ENCODE peak calls at places on chromosome 15, in four cellular contexts. One of them, this sample, is unnamed. For H3K9me3, the result is how much of the 10 kb centered on the place peaks cover.

GRCh38 chr15:48090666-48091065 is 30.1 kb upstream of the SLC24A5 start:
- DNase-seq in right atrium auricular region: no peak
- DNase-seq in neural progenitor cell: no peak
- DNase-seq in WERI-Rb-1: peak
- DNase-seq in this sample: no peak

GRCh38 chr15:65377976-65378366 is at the start of gene IGDCC3:
- DNase-seq in right atrium auricular region: no peak
- DNase-seq in WERI-Rb-1: peak
- DNase-seq in neural progenitor cell: peak
- DNase-seq in this sample: no peak

GRCh38 chr15:92520914-92521623 is 127.4 kb downstream of the ST8SIA2 start:
- DNase-seq in WERI-Rb-1: no peak
- DNase-seq in right atrium auricular region: no peak
- DNase-seq in neural progenitor cell: no peak
- DNase-seq in this sample: no peak

GRCh38 chr15:66224946-66225345 is 28.6 kb downstream of the MEGF11 start:
- DNase-seq in neural progenitor cell: no peak
- DNase-seq in WERI-Rb-1: no peak
- DNase-seq in right atrium auricular region: no peak
- DNase-seq in this sample: no peak

GRCh38 chr15:41935566-41936020 is 36.8 kb downstream of the EHD4 start:
- DNase-seq in right atrium auricular region: no peak
- DNase-seq in neural progenitor cell: no peak
- DNase-seq in WERI-Rb-1: no peak
- DNase-seq in this sample: no peak

GRCh38 chr15:53808058-53808703 is 48.7 kb upstream of the WDR72 start:
- DNase-seq in WERI-Rb-1: no peak
- DNase-seq in neural progenitor cell: peak
- DNase-seq in right atrium auricular region: no peak
- DNase-seq in this sample: peak

GRCh38 chr15:84915011-84915958 is 30.8 kb downstream of the SLC28A1 start:
- DNase-seq in WERI-Rb-1: peak
- DNase-seq in right atrium auricular region: peak
- DNase-seq in neural progenitor cell: no peak
- DNase-seq in this sample: peak

GRCh38 chr15:81155375-81156218 is 21.5 kb downstream of the CFAP161 start:
- DNase-seq in WERI-Rb-1: peak
- DNase-seq in right atrium auricular region: peak
- DNase-seq in neural progenitor cell: peak
- DNase-seq in this sample: peak

GRCh38 chr15:65558336-65558735 is 28.1 kb downstream of the HACD3 start:
- DNase-seq in neural progenitor cell: no peak
- DNase-seq in WERI-Rb-1: no peak
- DNase-seq in right atrium auricular region: no peak
- DNase-seq in this sample: no peak

GRCh38 chr15:82129769-82130168 is 84.0 kb upstream of the MEX3B start:
- DNase-seq in right atrium auricular region: no peak
- DNase-seq in WERI-Rb-1: no peak
- DNase-seq in neural progenitor cell: no peak
- DNase-seq in this sample: no peak

GRCh38 chr15:63357657-63358161 is 23.9 kb downstream of the CA12 start:
- DNase-seq in right atrium auricular region: no peak
- DNase-seq in neural progenitor cell: no peak
- DNase-seq in WERI-Rb-1: no peak
- DNase-seq in this sample: peak

GRCh38 chr15:39248204-39248603 is 332.7 kb upstream of the THBS1 start:
- DNase-seq in WERI-Rb-1: no peak
- DNase-seq in right atrium auricular region: no peak
- DNase-seq in neural progenitor cell: no peak
- DNase-seq in this sample: no peak

GRCh38 chr15:42364529-42364928 is 5.2 kb downstream of the CAPN3 start:
- DNase-seq in right atrium auricular region: no peak
- DNase-seq in WERI-Rb-1: peak
- DNase-seq in neural progenitor cell: no peak
- DNase-seq in this sample: peak

GRCh38 chr15:61681676-61682075 is 378.6 kb downstream of the VPS13C start:
- DNase-seq in neural progenitor cell: no peak
- DNase-seq in WERI-Rb-1: no peak
- DNase-seq in right atrium auricular region: no peak
- DNase-seq in this sample: no peak

GRCh38 chr15:94119215-94119815 is 112.0 kb upstream of the MCTP2 start:
- DNase-seq in WERI-Rb-1: no peak
- DNase-seq in right atrium auricular region: no peak
- DNase-seq in neural progenitor cell: peak
- DNase-seq in this sample: no peak

GRCh38 chr15:79593119-79593869 is 161.2 kb downstream of the MINAR1 start:
- DNase-seq in WERI-Rb-1: peak
- DNase-seq in right atrium auricular region: no peak
- DNase-seq in neural progenitor cell: peak
- DNase-seq in this sample: no peak

DNA sequence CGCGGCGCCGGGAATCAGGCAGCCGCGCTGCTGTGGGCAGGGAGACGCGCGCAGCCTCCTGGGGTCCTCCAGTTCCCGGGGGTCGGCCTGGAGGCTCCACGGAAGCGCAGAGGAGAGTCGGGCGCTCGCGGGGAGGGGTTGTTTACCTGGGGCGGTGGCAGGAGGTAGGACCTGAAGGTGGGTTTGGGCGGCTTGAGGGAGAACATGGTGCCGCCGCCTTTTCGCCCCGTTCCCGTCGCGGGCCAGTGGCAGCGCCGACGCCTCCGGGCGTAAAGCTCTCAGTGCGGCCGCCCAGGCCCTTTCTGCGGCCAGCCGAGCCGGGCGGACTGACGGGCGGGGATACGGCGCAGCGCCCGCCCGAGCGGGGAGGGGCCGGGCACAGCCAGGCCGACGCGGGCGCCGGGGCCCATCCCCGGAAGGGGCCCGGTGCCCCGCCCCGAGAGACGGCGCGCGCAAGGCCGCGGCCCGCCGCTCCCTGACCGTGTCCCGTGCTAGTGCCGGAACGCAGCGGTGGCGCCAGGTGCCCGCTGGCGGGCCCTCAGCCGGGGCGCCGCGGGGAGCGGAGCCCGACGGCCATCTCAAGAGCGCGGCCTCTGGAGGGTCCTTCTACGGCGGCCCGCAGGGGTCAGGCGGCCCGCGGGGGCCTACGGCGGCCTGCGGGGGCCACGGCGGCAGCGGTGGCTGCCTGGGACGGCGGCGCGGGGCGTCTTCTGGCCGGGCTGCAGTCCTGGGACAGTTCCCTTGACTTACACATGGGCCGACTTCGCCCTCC is at the start of gene MTMR10:
- DNase-seq in neural progenitor cell: peak
- DNase-seq in right atrium auricular region: no peak
- DNase-seq in WERI-Rb-1: peak
- DNase-seq in this sample: peak
- H3K9me3 ChIP-seq in neural progenitor cell: under half
- H3K9me3 ChIP-seq in right atrium auricular region: under half
- H3K9me3 ChIP-seq in WERI-Rb-1: under half
- H3K9me3 ChIP-seq in this sample: under half

GRCh38 chr15:25068696-25069095 is 113.9 kb downstream of the SNRPN start:
- DNase-seq in right atrium auricular region: no peak
- DNase-seq in WERI-Rb-1: no peak
- DNase-seq in neural progenitor cell: no peak
- DNase-seq in this sample: no peak
- H3K9me3 ChIP-seq in right atrium auricular region: half or more
- H3K9me3 ChIP-seq in WERI-Rb-1: half or more
- H3K9me3 ChIP-seq in neural progenitor cell: under half
- H3K9me3 ChIP-seq in this sample: under half

GRCh38 chr15:34158355-34158754 is 51.5 kb downstream of the KATNBL1 start:
- DNase-seq in neural progenitor cell: no peak
- DNase-seq in right atrium auricular region: no peak
- DNase-seq in WERI-Rb-1: no peak
- DNase-seq in this sample: no peak
- H3K9me3 ChIP-seq in neural progenitor cell: under half
- H3K9me3 ChIP-seq in right atrium auricular region: under half
- H3K9me3 ChIP-seq in WERI-Rb-1: under half
- H3K9me3 ChIP-seq in this sample: under half

GRCh38 chr15:50971115-50971514 is 62.6 kb downstream of the AP4E1 start:
- DNase-seq in WERI-Rb-1: no peak
- DNase-seq in neural progenitor cell: no peak
- DNase-seq in right atrium auricular region: no peak
- DNase-seq in this sample: no peak

GRCh38 chr15:50970524-50970923 is 62.0 kb downstream of the AP4E1 start:
- DNase-seq in right atrium auricular region: no peak
- DNase-seq in WERI-Rb-1: no peak
- DNase-seq in neural progenitor cell: no peak
- DNase-seq in this sample: no peak

GRCh38 chr15:50968353-50968752 is 59.9 kb downstream of the AP4E1 start:
- DNase-seq in neural progenitor cell: no peak
- DNase-seq in WERI-Rb-1: no peak
- DNase-seq in right atrium auricular region: no peak
- DNase-seq in this sample: no peak

GRCh38 chr15:50973605-50974004 is 65.1 kb downstream of the AP4E1 start:
- DNase-seq in neural progenitor cell: no peak
- DNase-seq in WERI-Rb-1: no peak
- DNase-seq in right atrium auricular region: no peak
- DNase-seq in this sample: no peak

GRCh38 chr15:50971542-50971941 is 63.1 kb downstream of the AP4E1 start:
- DNase-seq in neural progenitor cell: no peak
- DNase-seq in right atrium auricular region: no peak
- DNase-seq in WERI-Rb-1: no peak
- DNase-seq in this sample: no peak
- H3K9me3 ChIP-seq in neural progenitor cell: under half
- H3K9me3 ChIP-seq in right atrium auricular region: under half
- H3K9me3 ChIP-seq in WERI-Rb-1: under half
- H3K9me3 ChIP-seq in this sample: under half

GRCh38 chr15:98143116-98143515 is 182.6 kb downstream of the ARRDC4 start:
- DNase-seq in right atrium auricular region: no peak
- DNase-seq in neural progenitor cell: no peak
- DNase-seq in WERI-Rb-1: no peak
- DNase-seq in this sample: no peak

GRCh38 chr15:98142584-98142983 is 182.1 kb downstream of the ARRDC4 start:
- DNase-seq in WERI-Rb-1: no peak
- DNase-seq in right atrium auricular region: no peak
- DNase-seq in neural progenitor cell: peak
- DNase-seq in this sample: no peak

GRCh38 chr15:98134875-98135274 is 174.4 kb downstream of the ARRDC4 start:
- DNase-seq in WERI-Rb-1: no peak
- DNase-seq in right atrium auricular region: no peak
- DNase-seq in neural progenitor cell: no peak
- DNase-seq in this sample: no peak

GRCh38 chr15:98138910-98139309 is 178.4 kb downstream of the ARRDC4 start:
- DNase-seq in right atrium auricular region: no peak
- DNase-seq in WERI-Rb-1: no peak
- DNase-seq in neural progenitor cell: no peak
- DNase-seq in this sample: no peak

GRCh38 chr15:98139337-98139736 is 178.8 kb downstream of the ARRDC4 start:
- DNase-seq in right atrium auricular region: no peak
- DNase-seq in neural progenitor cell: no peak
- DNase-seq in WERI-Rb-1: no peak
- DNase-seq in this sample: no peak
- H3K9me3 ChIP-seq in right atrium auricular region: under half
- H3K9me3 ChIP-seq in neural progenitor cell: under half
- H3K9me3 ChIP-seq in WERI-Rb-1: under half
- H3K9me3 ChIP-seq in this sample: under half

GRCh38 chr15:25089577-25089976 is 134.8 kb downstream of the SNRPN start:
- DNase-seq in right atrium auricular region: peak
- DNase-seq in neural progenitor cell: no peak
- DNase-seq in WERI-Rb-1: no peak
- DNase-seq in this sample: no peak
- H3K9me3 ChIP-seq in right atrium auricular region: half or more
- H3K9me3 ChIP-seq in neural progenitor cell: under half
- H3K9me3 ChIP-seq in WERI-Rb-1: under half
- H3K9me3 ChIP-seq in this sample: under half

DNA sequence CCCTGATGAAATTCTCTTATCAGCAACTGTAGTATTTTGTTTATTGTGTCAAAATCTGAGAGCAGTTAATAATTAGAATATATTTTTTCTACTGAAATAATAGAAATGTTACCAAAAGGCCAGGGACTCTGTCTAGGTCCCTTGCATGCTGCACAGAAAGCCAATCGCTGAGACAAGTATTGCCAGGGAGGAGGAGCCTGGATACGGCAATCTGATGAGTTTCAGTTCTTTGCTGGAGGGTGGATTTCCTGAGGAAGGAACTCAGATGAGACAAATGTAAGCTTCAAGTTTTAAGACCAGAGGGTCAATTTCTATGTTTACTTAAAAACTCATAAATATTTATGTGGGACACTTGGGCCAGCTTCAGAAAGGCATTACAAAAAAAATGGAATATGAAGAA is 252.2 kb downstream of the GABRG3 start:
- DNase-seq in neural progenitor cell: no peak
- DNase-seq in WERI-Rb-1: no peak
- DNase-seq in right atrium auricular region: no peak
- DNase-seq in this sample: no peak
- H3K9me3 ChIP-seq in neural progenitor cell: under half
- H3K9me3 ChIP-seq in WERI-Rb-1: under half
- H3K9me3 ChIP-seq in right atrium auricular region: under half
- H3K9me3 ChIP-seq in this sample: under half

GRCh38 chr15:68114356-68114755 is 60.2 kb downstream of the PIAS1 start:
- DNase-seq in right atrium auricular region: no peak
- DNase-seq in WERI-Rb-1: no peak
- DNase-seq in neural progenitor cell: no peak
- DNase-seq in this sample: peak

GRCh38 chr15:68112711-68113110 is 58.6 kb downstream of the PIAS1 start:
- DNase-seq in right atrium auricular region: no peak
- DNase-seq in WERI-Rb-1: no peak
- DNase-seq in neural progenitor cell: no peak
- DNase-seq in this sample: no peak

GRCh38 chr15:68113751-68114150 is 59.6 kb downstream of the PIAS1 start:
- DNase-seq in WERI-Rb-1: no peak
- DNase-seq in right atrium auricular region: no peak
- DNase-seq in neural progenitor cell: no peak
- DNase-seq in this sample: no peak

GRCh38 chr15:68114840-68115239 is 60.7 kb downstream of the PIAS1 start:
- DNase-seq in WERI-Rb-1: no peak
- DNase-seq in right atrium auricular region: no peak
- DNase-seq in neural progenitor cell: no peak
- DNase-seq in this sample: no peak

GRCh38 chr15:68113273-68113672 is 59.2 kb downstream of the PIAS1 start:
- DNase-seq in right atrium auricular region: no peak
- DNase-seq in neural progenitor cell: no peak
- DNase-seq in WERI-Rb-1: no peak
- DNase-seq in this sample: peak
- H3K9me3 ChIP-seq in right atrium auricular region: under half
- H3K9me3 ChIP-seq in neural progenitor cell: under half
- H3K9me3 ChIP-seq in WERI-Rb-1: under half
- H3K9me3 ChIP-seq in this sample: under half

DNA sequence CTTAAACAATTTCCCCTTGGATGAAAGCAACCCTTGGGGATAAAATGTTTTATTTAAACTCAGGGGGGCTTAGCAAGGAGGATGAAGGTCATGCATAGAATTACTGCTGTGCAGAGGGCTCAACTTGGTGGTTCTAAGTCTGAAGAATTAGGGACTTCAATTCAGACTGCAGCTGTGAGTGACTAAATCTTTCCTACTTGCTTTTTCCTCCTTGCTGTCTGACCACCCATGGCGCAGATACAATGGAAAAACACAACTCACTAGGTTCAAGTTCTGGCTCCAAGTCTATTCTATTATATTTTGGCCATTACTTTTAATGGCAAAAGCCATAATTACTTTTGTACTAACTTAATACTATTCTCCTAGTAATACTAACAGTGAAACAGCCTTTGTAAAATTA is 594.6 kb downstream of the NTRK3 start:
- DNase-seq in right atrium auricular region: no peak
- DNase-seq in neural progenitor cell: no peak
- DNase-seq in WERI-Rb-1: no peak
- DNase-seq in this sample: no peak
- H3K9me3 ChIP-seq in right atrium auricular region: under half
- H3K9me3 ChIP-seq in neural progenitor cell: under half
- H3K9me3 ChIP-seq in WERI-Rb-1: under half
- H3K9me3 ChIP-seq in this sample: under half

This sample was measured in small intestine.